ENCODE peak calls at places on chromosome 20, in five cellular contexts. Q is coronary artery, D is MCF 10A, V is lung, Z is mesothelial cell of epicardium. I is an unnamed sample.

GRCh38 chr20:51444472-51444871 is 98.0 kb downstream of the NFATC2 start:
- DNase-seq in Q (no peak), D (no peak), V (no peak), Z (no peak), I (no peak)

GRCh38 chr20:17895641-17896246 is 72.8 kb downstream of the SNX5 start:
- DNase-seq in Q (no peak), D (no peak), V (peak), Z (no peak), I (peak)

GRCh38 chr20:7094438-7094997 is 327.0 kb downstream of the BMP2 start:
- DNase-seq in Q (no peak), D (peak), V (no peak), Z (no peak), I (peak)

GRCh38 chr20:16537918-16538317 is 35.3 kb downstream of the KIF16B start:
- DNase-seq in Q (no peak), D (no peak), V (no peak), Z (no peak), I (peak)

GRCh38 chr20:3781153-3781910 is at the start of gene SPEF1:
- DNase-seq in Q (peak), D (peak), V (peak), Z (no peak), I (peak)

GRCh38 chr20:14632906-14633305 is 295.5 kb upstream of the FLRT3 start:
- DNase-seq in Q (no peak), D (no peak), V (no peak), Z (no peak), I (no peak)

GRCh38 chr20:33994624-33994913 is 858 bp downstream of the RALY start:
- DNase-seq in Q (no peak), D (no peak), V (no peak), Z (no peak), I (no peak)

GRCh38 chr20:10076126-10077080 is 41.6 kb downstream of the ANKEF1 start:
- DNase-seq in Q (no peak), D (peak), V (no peak), Z (no peak), I (peak)

GRCh38 chr20:49568491-49569151 is 684 bp upstream of the PTGIS start:
- DNase-seq in Q (peak), D (no peak), V (no peak), Z (peak), I (no peak)

GRCh38 chr20:19322061-19322985 is 109.9 kb downstream of the SLC24A3 start:
- DNase-seq in Q (no peak), D (no peak), V (no peak), Z (no peak), I (no peak)

GRCh38 chr20:57773059-57773815 is 63.4 kb upstream of the PMEPA1 start:
- DNase-seq in Q (no peak), D (no peak), V (no peak), Z (no peak), I (no peak)

GRCh38 chr20:41776450-41776849 is 158.3 kb upstream of the CHD6 start:
- DNase-seq in Q (no peak), D (no peak), V (no peak), Z (no peak), I (no peak)

GRCh38 chr20:23595941-23596340 is 9.8 kb downstream of the CST9 start:
- DNase-seq in Q (no peak), D (no peak), V (no peak), Z (no peak), I (no peak)

GRCh38 chr20:16462711-16463110 is 110.5 kb downstream of the KIF16B start:
- DNase-seq in Q (no peak), D (no peak), V (no peak), Z (no peak), I (no peak)

GRCh38 chr20:31720486-31721407 is 1.9 kb downstream of the BCL2L1 start:
- DNase-seq in Q (no peak), D (peak), V (no peak), Z (no peak), I (no peak)

GRCh38 chr20:32706486-32706885 is 32.7 kb upstream of the C20orf203 start:
- DNase-seq in Q (no peak), D (no peak), V (no peak), Z (no peak), I (no peak)

GRCh38 chr20:3696200-3696599 is 14.4 kb upstream of the ADAM33 start:
- DNase-seq in Q (no peak), D (no peak), V (no peak), Z (no peak), I (no peak)

GRCh38 chr20:58808296-58809046 is 42.2 kb downstream of the GNAS-AS1 start:
- DNase-seq in Q (no peak), D (no peak), V (no peak), Z (no peak), I (no peak)
- TF ChIP-seq CTCF in Q (no peak), D (no peak), V (no peak), Z (no peak), I (no peak)

GRCh38 chr20:63692436-63693078 is 3.9 kb upstream of the TNFRSF6B start:
- DNase-seq in Q (peak), D (no peak), V (no peak), Z (no peak), I (no peak)
- TF ChIP-seq CTCF in Q (no peak), D (no peak), V (no peak), Z (no peak), I (no peak)

GRCh38 chr20:53826090-53826489 is 232.5 kb upstream of the ZNF217 start:
- DNase-seq in Q (no peak), D (no peak), V (no peak), Z (no peak), I (no peak)

GRCh38 chr20:53825282-53825681 is 231.6 kb upstream of the ZNF217 start:
- DNase-seq in Q (no peak), D (no peak), V (no peak), Z (no peak), I (no peak)

GRCh38 chr20:53827292-53827995 is 233.8 kb upstream of the ZNF217 start:
- DNase-seq in Q (no peak), D (no peak), V (no peak), Z (no peak), I (no peak)

GRCh38 chr20:53827996-53828672 is 234.5 kb upstream of the ZNF217 start:
- DNase-seq in Q (no peak), D (peak), V (no peak), Z (no peak), I (peak)

GRCh38 chr20:53826597-53827291 is 233.1 kb upstream of the ZNF217 start:
- DNase-seq in Q (no peak), D (no peak), V (no peak), Z (no peak), I (peak)
- TF ChIP-seq CTCF in Q (no peak), D (no peak), V (no peak), Z (no peak), I (no peak)

GRCh38 chr20:62413896-62414481 is 6.9 kb upstream of the CABLES2 start:
- DNase-seq in Q (no peak), D (no peak), V (no peak), Z (no peak), I (no peak)
- TF ChIP-seq CTCF in Q (no peak), D (peak), V (no peak), Z (no peak), I (no peak)

GRCh38 chr20:672975-673604 is 2.5 kb downstream of the SCRT2 start:
- DNase-seq in Q (no peak), D (no peak), V (no peak), Z (no peak), I (no peak)
- TF ChIP-seq CTCF in Q (no peak), D (peak), V (no peak), Z (peak), I (peak)

GRCh38 chr20:46056027-46056833 is 27.2 kb downstream of the SLC12A5 start:
- DNase-seq in Q (peak), D (no peak), V (no peak), Z (no peak), I (no peak)
- TF ChIP-seq CTCF in Q (no peak), D (no peak), V (no peak), Z (no peak), I (no peak)

GRCh38 chr20:37571033-37571432 is 43.4 kb upstream of the BLCAP start:
- DNase-seq in Q (peak), D (no peak), V (no peak), Z (no peak), I (no peak)
- TF ChIP-seq CTCF in Q (no peak), D (no peak), V (no peak), Z (no peak), I (no peak)

DNA sequence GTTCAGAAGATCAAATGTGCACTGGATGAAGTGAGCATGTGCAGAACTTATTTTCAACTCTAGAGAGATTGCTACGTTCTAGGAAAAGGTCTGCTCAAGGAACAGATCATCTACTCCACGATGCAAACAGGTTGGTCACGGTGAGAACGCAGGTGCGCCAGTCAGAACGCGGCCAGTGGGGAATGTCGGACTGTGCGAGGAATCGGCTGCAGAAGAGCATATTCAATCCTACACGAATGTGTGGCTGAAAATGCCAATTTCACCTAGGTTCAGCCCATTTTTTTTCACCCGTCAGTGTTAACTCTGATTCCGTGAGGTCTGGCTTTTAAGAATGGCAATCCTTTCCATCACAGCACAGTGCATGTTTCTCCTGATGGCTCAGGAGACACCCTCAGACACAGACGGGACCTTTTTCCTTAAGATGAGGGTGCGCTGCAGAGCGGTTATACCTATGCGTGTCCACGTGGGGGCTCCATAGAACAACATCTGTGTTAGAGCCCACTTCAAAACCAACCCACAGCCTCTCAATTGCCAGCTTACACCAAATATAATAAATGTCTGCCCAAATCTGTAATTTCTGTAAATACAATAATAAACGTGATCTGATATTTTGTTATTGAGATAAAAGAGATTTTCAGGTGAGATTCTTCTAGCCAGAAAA is 250.4 kb downstream of the FOXA2 start:
- DNase-seq in Q (no peak), D (peak), V (peak), Z (peak), I (peak)
- TF ChIP-seq CTCF in Q (peak), D (peak), V (peak), Z (peak), I (peak)

I was measured in epithelial cell of esophagus.